ENCODE peak calls at places on chromosome 2, in four cellular contexts. J is HCT116, Y is esophagus muscularis mucosa, Q is fibroblast of mammary gland. W is an unnamed sample.

GRCh38 chr2:40448476-40449079 is 3.3 kb downstream of the SLC8A1 start:
- DNase-seq in J (peak), Y (no peak), Q (peak), W (no peak)

GRCh38 chr2:12686708-12687107 is 30.0 kb upstream of the TRIB2 start:
- DNase-seq in J (no peak), Y (peak), Q (peak), W (no peak)

GRCh38 chr2:195486987-195487644 is 169.9 kb upstream of the SLC39A10 start:
- DNase-seq in J (peak), Y (no peak), Q (peak), W (no peak)

GRCh38 chr2:121297217-121297830 is 12.3 kb upstream of the TFCP2L1 start:
- DNase-seq in J (peak), Y (no peak), Q (peak), W (peak)

GRCh38 chr2:23412556-23413155 is 27.7 kb downstream of the KLHL29 start:
- DNase-seq in J (no peak), Y (no peak), Q (peak), W (no peak)

GRCh38 chr2:24579053-24579803 is 88.2 kb downstream of the NCOA1 start:
- DNase-seq in J (no peak), Y (no peak), Q (no peak), W (no peak)

GRCh38 chr2:204177977-204178522 is 241.5 kb downstream of the ICOS start:
- DNase-seq in J (peak), Y (no peak), Q (peak), W (no peak)

GRCh38 chr2:40511661-40512213 is 59.8 kb upstream of the SLC8A1 start:
- DNase-seq in J (no peak), Y (no peak), Q (peak), W (no peak)

GRCh38 chr2:8525582-8526402 is 156.1 kb upstream of the ID2 start:
- DNase-seq in J (no peak), Y (no peak), Q (peak), W (no peak)

GRCh38 chr2:170155022-170155722 is 22.8 kb upstream of the MYO3B start:
- DNase-seq in J (no peak), Y (no peak), Q (peak), W (no peak)

GRCh38 chr2:125701070-125701469 is 954.9 kb upstream of the GYPC start:
- DNase-seq in J (no peak), Y (no peak), Q (no peak), W (no peak)

GRCh38 chr2:33788044-33788443 is 188.9 kb upstream of the FAM98A start:
- DNase-seq in J (no peak), Y (no peak), Q (peak), W (no peak)

DNA sequence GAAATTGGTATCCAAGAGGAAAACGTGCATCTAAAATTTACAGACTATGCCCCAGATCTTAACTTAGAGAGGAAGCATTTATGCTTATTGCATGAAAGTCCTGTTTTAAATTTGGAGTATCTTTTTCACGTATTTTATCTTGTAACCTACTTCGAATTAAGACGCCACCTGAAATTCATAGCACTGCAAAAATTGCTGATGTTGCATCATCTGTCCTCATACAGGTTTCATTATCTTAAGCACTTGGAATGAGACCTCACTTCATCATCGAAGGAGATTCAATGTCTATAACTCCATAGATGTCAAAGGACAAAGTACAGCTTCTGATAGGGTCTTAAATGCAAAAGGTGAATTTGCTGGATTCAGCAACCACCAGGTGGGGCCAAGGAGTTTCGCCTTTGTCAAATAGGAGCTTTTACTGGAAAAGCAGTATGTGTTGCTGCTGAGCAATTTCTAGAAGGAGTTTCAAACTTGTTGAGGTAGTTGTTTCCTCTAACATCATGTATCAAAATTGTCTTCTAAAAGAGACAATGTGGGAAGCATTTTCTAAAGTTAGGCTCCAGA is 106.4 kb upstream of the CCDC85A start:
- DNase-seq in J (peak), Y (no peak), Q (peak), W (no peak)
- TF ChIP-seq CTCF in J (peak), Y (peak), Q (peak), W (peak)

GRCh38 chr2:68719912-68720311 is 14.7 kb upstream of the ARHGAP25 start:
- DNase-seq in J (no peak), Y (no peak), Q (no peak), W (no peak)
- TF ChIP-seq CTCF in J (no peak), Y (no peak), Q (no peak), W (no peak)

DNA sequence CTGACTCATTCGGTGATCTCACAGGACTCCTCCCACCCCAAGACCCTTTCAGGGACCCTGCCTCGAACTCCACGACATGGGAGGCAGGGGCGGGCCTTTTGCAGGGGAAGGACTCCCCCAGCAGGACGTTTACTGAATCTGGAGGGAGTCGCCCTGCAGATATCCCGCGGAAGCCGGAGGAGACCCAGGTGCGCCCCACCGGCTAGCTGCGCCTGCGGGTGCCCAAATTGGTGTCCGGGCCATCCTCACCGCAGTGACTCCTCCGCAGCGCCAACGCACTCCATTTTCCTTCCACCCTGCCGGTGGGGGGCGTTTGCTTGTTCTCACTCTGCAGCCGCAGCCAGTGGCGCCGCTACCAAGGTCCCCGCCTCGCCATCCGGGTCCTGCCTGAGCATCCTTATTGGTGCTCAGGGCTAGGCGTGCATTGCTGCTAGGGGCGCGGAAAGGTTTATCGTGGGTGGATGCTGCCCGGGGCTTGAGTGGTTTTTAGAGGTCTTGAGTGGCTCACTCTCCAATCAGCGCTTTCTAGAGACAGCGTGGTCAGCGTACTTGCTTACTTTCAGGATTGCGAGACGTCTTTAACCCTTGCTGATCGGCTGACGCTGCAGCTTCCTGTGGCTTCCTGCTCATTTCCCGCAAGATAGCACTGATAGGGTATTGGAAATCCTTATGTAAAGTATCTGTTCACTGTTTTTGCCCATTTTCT is 81.4 kb downstream of the BIN1 start:
- DNase-seq in J (no peak), Y (peak), Q (peak), W (peak)
- TF ChIP-seq CTCF in J (no peak), Y (peak), Q (no peak), W (peak)

DNA sequence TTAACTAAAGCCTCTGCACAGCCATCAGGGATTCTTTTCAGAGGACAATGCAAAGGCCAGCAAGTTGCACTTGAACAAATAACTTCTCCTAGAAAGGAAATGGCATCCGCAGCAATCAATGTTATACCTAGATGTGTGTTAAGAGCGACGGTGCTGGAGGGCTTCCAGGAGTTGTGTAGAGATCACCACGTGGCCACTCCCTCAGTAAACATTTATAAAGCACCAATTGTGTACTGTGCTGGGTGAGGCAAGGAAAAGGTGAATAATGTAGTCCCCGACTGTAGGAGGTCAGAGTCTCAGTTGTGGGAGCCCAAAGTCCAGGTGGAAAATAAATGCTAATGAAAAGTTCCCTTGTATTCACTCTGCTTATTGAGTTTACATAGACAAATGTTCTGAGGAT is 135.0 kb downstream of the ALK start:
- DNase-seq in J (no peak), Y (no peak), Q (no peak), W (no peak)
- TF ChIP-seq CTCF in J (no peak), Y (no peak), Q (no peak), W (no peak)

GRCh38 chr2:223601932-223602676 is at the start of gene SCG2:
- DNase-seq in J (peak), Y (no peak), Q (peak), W (peak)
- TF ChIP-seq CTCF in J (peak), Y (peak), Q (peak), W (peak)

DNA sequence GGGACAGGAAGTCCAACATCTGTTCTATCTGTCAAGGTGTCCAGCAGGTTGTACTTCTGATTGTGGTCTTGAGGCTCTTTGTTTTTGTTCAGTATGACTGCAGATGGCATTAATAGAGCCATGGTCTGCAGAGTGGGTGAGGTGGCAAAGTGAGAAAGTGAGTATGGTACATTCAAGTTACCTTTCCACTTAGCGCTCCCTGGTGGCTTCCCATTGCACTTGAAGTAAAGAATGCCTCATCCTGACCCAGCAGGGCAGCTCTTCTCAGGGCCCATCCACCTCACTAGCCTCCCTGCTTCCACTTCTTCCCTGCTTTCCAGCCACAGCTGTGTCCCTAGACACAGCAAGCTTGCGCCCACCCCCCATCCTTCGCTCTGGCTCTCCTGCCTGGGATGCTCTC is 148.0 kb upstream of the ALPP start:
- DNase-seq in J (peak), Y (no peak), Q (peak), W (no peak)
- TF ChIP-seq CTCF in J (peak), Y (peak), Q (peak), W (no peak)

DNA sequence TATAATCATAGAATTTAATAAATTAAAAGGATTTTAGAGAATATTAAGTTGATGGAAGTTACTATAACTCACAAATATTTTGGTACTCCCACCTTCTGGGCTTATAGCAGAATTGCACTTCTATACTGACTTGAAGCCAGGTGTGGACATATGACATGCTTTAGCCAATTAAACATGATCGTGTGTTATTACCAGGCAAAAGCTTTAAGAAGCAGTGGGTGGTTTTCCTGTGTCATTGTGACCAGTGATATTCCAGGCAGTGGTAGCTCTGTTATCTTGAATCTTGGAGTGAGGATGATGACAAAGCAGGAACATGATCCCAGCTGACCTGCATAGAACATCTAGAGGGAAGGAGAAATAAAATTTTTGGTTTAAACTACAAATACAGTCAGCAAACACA is 370.9 kb upstream of the ZEB2 start:
- DNase-seq in J (peak), Y (no peak), Q (peak), W (no peak)
- TF ChIP-seq CTCF in J (peak), Y (no peak), Q (peak), W (peak)